ENCODE peak calls at places on chromosomes 16 and 17, in four cellular contexts. O, K, X and Z are unnamed samples.

GRCh38 chr17:38735161-38735997 is 5.2 kb downstream of the CISD3 start:
- DNase-seq in O (peak; percentile 93), X (peak; percentile 80), K (peak; percentile 72), Z (peak; percentile 53)

GRCh38 chr16:57622361-57623250 is 5.8 kb upstream of the ADGRG1 start:
- DNase-seq in K (no peak), X (no peak), O (peak; percentile 50), Z (no peak)

GRCh38 chr16:4327782-4328579 is 12.1 kb downstream of the GLIS2 start:
- DNase-seq in K (peak; percentile 25), X (peak; percentile 53), O (peak; percentile 90), Z (peak; percentile 42)

GRCh38 chr16:28587386-28587785 is 9.5 kb downstream of the SULT1A2 start:
- DNase-seq in O (no peak), X (no peak), K (no peak), Z (no peak)

GRCh38 chr17:27345141-27345904 is 51.4 kb downstream of the WSB1 start:
- DNase-seq in O (no peak), X (no peak), K (no peak), Z (no peak)

GRCh38 chr16:65388592-65388991 is 266.7 kb upstream of the CDH11 start:
- DNase-seq in O (no peak), X (no peak), K (no peak), Z (no peak)

GRCh38 chr17:81086789-81087551 is 52.0 kb downstream of the BAIAP2 start:
- DNase-seq in X (no peak), K (no peak), O (no peak), Z (peak; percentile 28)

GRCh38 chr16:85056211-85056748 is 28.7 kb downstream of the KIAA0513 start:
- DNase-seq in X (no peak), K (no peak), O (no peak), Z (no peak)

GRCh38 chr17:19317359-19318095 is 45.0 kb downstream of the B9D1 start:
- DNase-seq in K (no peak), X (no peak), O (no peak), Z (no peak)

GRCh38 chr16:49701867-49702494 is 153.9 kb downstream of the ZNF423 start:
- DNase-seq in X (no peak), K (no peak), O (no peak), Z (no peak)

GRCh38 chr16:86252596-86252995 is 257.7 kb upstream of the FOXF1 start:
- DNase-seq in K (no peak), O (peak; percentile 20), X (no peak), Z (no peak)

GRCh38 chr17:1931759-1932579 is 93.2 kb downstream of the RTN4RL1 start:
- DNase-seq in K (no peak), O (no peak), X (no peak), Z (no peak)

GRCh38 chr16:58563235-58563634 is 47.9 kb downstream of the SETD6 start:
- DNase-seq in K (no peak), X (no peak), O (no peak), Z (no peak)

GRCh38 chr16:26717826-26718225 is 348.9 kb upstream of the C16orf82 start:
- DNase-seq in K (no peak), O (no peak), X (no peak), Z (no peak)

GRCh38 chr16:85676466-85676865 is 12.3 kb downstream of the GINS2 start:
- DNase-seq in K (no peak), X (no peak), O (no peak), Z (no peak)

GRCh38 chr17:3914319-3914685 is 2.0 kb downstream of the P2RX1 start:
- DNase-seq in O (no peak), X (no peak), K (no peak), Z (no peak)

GRCh38 chr16:57092786-57093301 is 461 bp downstream of the CPNE2 start:
- DNase-seq in X (peak; percentile 54), K (peak; percentile 26), O (peak; percentile 74), Z (peak; percentile 28)

GRCh38 chr16:73890524-73891500 is 405.8 kb upstream of the PSMD7 start:
- DNase-seq in X (no peak), O (no peak), K (no peak), Z (no peak)

GRCh38 chr17:48047113-48047740 is 932 bp upstream of the NFE2L1 start:
- DNase-seq in O (no peak), K (no peak), X (no peak), Z (no peak)

GRCh38 chr17:77426676-77427386 is 286.1 kb downstream of the SEC14L1 start:
- DNase-seq in X (no peak), O (no peak), K (no peak), Z (no peak)

GRCh38 chr16:48932216-48932855 is 322.4 kb upstream of the N4BP1 start:
- DNase-seq in K (no peak), X (no peak), O (no peak), Z (no peak)

GRCh38 chr16:56851671-56852400 is 13.2 kb upstream of the SLC12A3 start:
- DNase-seq in K (no peak), O (no peak), X (no peak), Z (no peak)

GRCh38 chr17:49213399-49213798 is 2.9 kb downstream of the ABI3 start:
- DNase-seq in O (no peak), X (no peak), K (no peak), Z (no peak)

GRCh38 chr16:79573881-79574280 is 26.7 kb downstream of the MAF start:
- DNase-seq in K (no peak), X (no peak), O (no peak), Z (no peak)

GRCh38 chr16:50696575-50697420 is 3.4 kb downstream of the NOD2 start:
- DNase-seq in X (peak; percentile 40), O (peak; percentile 81), K (peak; percentile 30), Z (peak; percentile 68)

GRCh38 chr16:86545927-86546637 is 9.0 kb downstream of the MTHFSD start:
- DNase-seq in K (no peak), X (no peak), O (no peak), Z (no peak)

GRCh38 chr16:60729052-60729451 is 1307.2 kb downstream of the CDH8 start:
- DNase-seq in K (no peak), X (no peak), O (no peak), Z (no peak)

GRCh38 chr16:88194397-88195020 is 188.2 kb upstream of the ZNF469 start:
- DNase-seq in K (no peak), O (no peak), X (no peak), Z (no peak)

GRCh38 chr17:45144199-45145034 is 3.9 kb upstream of the HEXIM1 start:
- DNase-seq in X (no peak), K (no peak), O (no peak), Z (no peak)

GRCh38 chr16:85360323-85361277 is 248.3 kb upstream of the CIBAR2 start:
- DNase-seq in X (no peak), O (peak; percentile 55), K (no peak), Z (no peak)